ENCODE peak calls at places on chromosomes 1 and 21, in four cellular contexts. L, Z, X and D are unnamed samples.

GRCh38 chr1:156140879-156141707 is 12.3 kb upstream of the SEMA4A start:
- DNase-seq in L (peak; percentile 48), Z (no peak), X (no peak), D (peak; percentile 57)

GRCh38 chr1:74610961-74611360 is 62.6 kb downstream of the ERICH3 start:
- DNase-seq in L (no peak), Z (no peak), X (no peak), D (no peak)

GRCh38 chr1:23217421-23218115 is at the start of gene HTR1D:
- DNase-seq in L (no peak), Z (no peak), X (no peak), D (no peak)

GRCh38 chr1:223421676-223422075 is 28.5 kb downstream of the CCDC185 start:
- DNase-seq in L (peak; percentile 12), Z (no peak), X (no peak), D (no peak)

GRCh38 chr1:173914366-173914871 is 2.7 kb downstream of the SERPINC1 start:
- DNase-seq in L (peak; percentile 18), Z (no peak), X (peak; percentile 58), D (peak; percentile 44)

GRCh38 chr1:200487650-200488049 is 77.8 kb upstream of the ZNF281 start:
- DNase-seq in L (no peak), Z (no peak), X (no peak), D (no peak)

GRCh38 chr1:36109041-36109679 is 15.9 kb downstream of the COL8A2 start:
- DNase-seq in L (peak; percentile 78), Z (no peak), X (no peak), D (no peak)

GRCh38 chr1:248926401-248927182 is 20.6 kb downstream of the PGBD2 start:
- DNase-seq in L (peak; percentile 73), Z (no peak), X (no peak), D (peak; percentile 2)

GRCh38 chr1:162889989-162890388 is 29.0 kb upstream of the CCDC190 start:
- DNase-seq in L (no peak), Z (no peak), X (no peak), D (no peak)

GRCh38 chr1:205681364-205681763 is 1.1 kb upstream of the SLC45A3 start:
- DNase-seq in L (no peak), Z (no peak), X (no peak), D (no peak)

GRCh38 chr21:37702241-37702640 is 214.0 kb downstream of the KCNJ6 start:
- DNase-seq in L (no peak), Z (no peak), X (no peak), D (no peak)

GRCh38 chr1:25040122-25040685 is 110.1 kb upstream of the RUNX3 start:
- DNase-seq in L (no peak), Z (no peak), X (no peak), D (no peak)

GRCh38 chr1:201703646-201704438 is 125.1 kb upstream of the IPO9 start:
- DNase-seq in L (peak; percentile 77), Z (peak; percentile 88), X (peak; percentile 86), D (peak; percentile 80)

GRCh38 chr1:96880626-96881025 is 159.0 kb downstream of the PTBP2 start:
- DNase-seq in L (peak; percentile 63), Z (no peak), X (no peak), D (no peak)

GRCh38 chr1:57623039-57623790 is 199.4 kb upstream of the DAB1 start:
- DNase-seq in L (peak; percentile 22), Z (no peak), X (no peak), D (no peak)

GRCh38 chr1:205827623-205828022 is 14.6 kb upstream of the SLC41A1 start:
- DNase-seq in L (no peak), Z (no peak), X (no peak), D (no peak)

GRCh38 chr1:178232949-178233348 is 139.0 kb downstream of the RASAL2 start:
- DNase-seq in L (peak; percentile 62), Z (no peak), X (no peak), D (no peak)

GRCh38 chr21:46006547-46007497 is 25.3 kb downstream of the COL6A1 start:
- DNase-seq in L (no peak), Z (peak; percentile 37), X (no peak), D (no peak)

GRCh38 chr1:92961896-92962752 is 862 bp upstream of the DIPK1A start:
- DNase-seq in L (peak; percentile 38), Z (no peak), X (peak; percentile 80), D (peak; percentile 85)

GRCh38 chr1:168428063-168428731 is 115.6 kb downstream of the XCL2 start:
- DNase-seq in L (no peak), Z (no peak), X (no peak), D (no peak)

GRCh38 chr1:212213754-212214153 is 71.5 kb upstream of the PPP2R5A start:
- DNase-seq in L (no peak), Z (no peak), X (no peak), D (no peak)

GRCh38 chr21:25528511-25528910 is 78.8 kb downstream of the MRPL39 start:
- DNase-seq in L (no peak), Z (no peak), X (no peak), D (no peak)

GRCh38 chr1:180912211-180912800 is 391 bp upstream of the KIAA1614 start:
- DNase-seq in L (peak; percentile 34), Z (no peak), X (no peak), D (no peak)

GRCh38 chr1:81114191-81114590 is 686.5 kb upstream of the ADGRL2 start:
- DNase-seq in L (no peak), Z (no peak), X (no peak), D (no peak)

GRCh38 chr1:90704817-90705216 is 12.3 kb downstream of the BARHL2 start:
- DNase-seq in L (no peak), Z (no peak), X (no peak), D (no peak)

GRCh38 chr1:43548285-43549271 is 17.9 kb downstream of the PTPRF start:
- DNase-seq in L (no peak), Z (no peak), X (no peak), D (no peak)

GRCh38 chr1:197850918-197851317 is 51.5 kb upstream of the C1orf53 start:
- DNase-seq in L (no peak), Z (no peak), X (no peak), D (no peak)

GRCh38 chr1:20154306-20154831 is 15.2 kb downstream of the PLA2G2F start:
- DNase-seq in L (no peak), Z (no peak), X (no peak), D (no peak)

GRCh38 chr1:204220217-204220616 is 6.4 kb upstream of the GOLT1A start:
- DNase-seq in L (no peak), Z (no peak), X (no peak), D (no peak)

GRCh38 chr1:65209005-65209885 is 61.2 kb downstream of the AK4 start:
- DNase-seq in L (peak; percentile 47), Z (no peak), X (peak; percentile 50), D (peak; percentile 57)

GRCh38 chr1:185152187-185152767 is 4.5 kb downstream of the TRMT1L start:
- DNase-seq in L (no peak), Z (no peak), X (no peak), D (no peak)

DNA sequence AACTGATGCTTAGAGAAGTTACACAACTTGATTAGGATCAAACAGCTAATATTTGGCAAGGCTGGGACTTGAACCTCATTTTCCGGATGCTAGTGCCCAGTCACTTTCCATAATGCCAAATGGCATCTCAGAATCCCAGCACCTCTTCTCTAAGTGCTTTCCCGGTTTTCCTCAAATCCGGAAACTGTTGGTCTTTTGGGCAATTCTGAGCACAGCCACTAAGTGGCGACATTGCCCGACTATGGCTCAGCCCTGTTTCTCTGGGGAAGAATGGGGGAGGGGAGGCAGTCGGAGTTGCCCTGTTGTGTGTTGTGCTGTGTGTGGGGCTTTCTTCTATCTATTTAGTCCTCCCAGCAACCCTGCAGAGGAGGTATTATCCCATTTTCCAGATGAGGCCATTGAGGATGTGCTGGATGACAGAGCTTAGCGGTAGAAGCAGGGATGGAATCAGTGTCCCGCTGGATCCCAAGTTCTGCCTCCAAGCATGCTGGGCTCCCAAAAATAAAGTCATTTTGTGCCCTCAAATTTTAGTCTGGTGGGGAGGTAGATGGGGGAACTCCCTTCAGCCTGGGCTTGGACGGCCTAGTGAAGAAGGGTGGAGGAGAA is 175.0 kb downstream of the FCRL5 start:
- DNase-seq in L (peak; percentile 6), Z (no peak), X (no peak), D (no peak)
- TF ChIP-seq CTCF in L (peak; percentile 64), Z (peak; percentile 57), X (peak; percentile 47), D (peak; percentile 71)

DNA sequence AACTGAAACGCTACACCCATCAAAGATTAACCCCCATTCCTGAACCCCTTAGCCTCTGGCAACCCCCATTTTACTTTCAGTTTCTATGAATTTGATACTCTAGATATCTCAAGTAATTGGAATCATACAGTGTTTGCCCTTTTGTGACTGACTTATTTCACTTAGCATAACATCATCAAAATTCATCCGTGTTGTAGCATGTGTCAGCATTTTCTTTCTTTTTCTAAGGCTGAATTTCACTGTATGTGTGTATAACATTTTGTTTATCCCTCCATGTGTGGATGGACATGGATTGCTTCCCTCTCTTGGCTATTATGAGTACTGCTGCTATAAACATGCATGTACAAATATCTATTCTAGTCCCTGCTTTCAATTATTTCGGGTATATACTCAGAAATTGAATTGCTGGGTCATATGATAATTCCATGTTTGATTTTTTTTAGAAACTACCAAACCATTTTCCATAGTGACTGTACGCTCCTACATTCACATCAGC is 97.3 kb downstream of the MAP3K21 start:
- DNase-seq in L (no peak), Z (no peak), X (no peak), D (no peak)
- TF ChIP-seq CTCF in L (no peak), Z (no peak), X (no peak), D (no peak)

GRCh38 chr1:151502035-151502728 is 9.0 kb upstream of the CGN start:
- DNase-seq in L (no peak), Z (no peak), X (no peak), D (no peak)

GRCh38 chr1:151499930-151500329 is 11.3 kb upstream of the CGN start:
- DNase-seq in L (no peak), Z (no peak), X (no peak), D (no peak)

GRCh38 chr1:151499355-151499754 is 11.8 kb upstream of the CGN start:
- DNase-seq in L (no peak), Z (no peak), X (no peak), D (no peak)

GRCh38 chr1:151502859-151503509 is 8.2 kb upstream of the CGN start:
- DNase-seq in L (no peak), Z (no peak), X (no peak), D (no peak)

GRCh38 chr1:151501474-151501873 is 9.7 kb upstream of the CGN start:
- DNase-seq in L (no peak), Z (no peak), X (no peak), D (no peak)
- TF ChIP-seq CTCF in L (no peak), Z (no peak), X (no peak), D (no peak)

GRCh38 chr1:206864939-206865671 is at the start of gene IL20:
- DNase-seq in L (peak; percentile 80), Z (peak; percentile 90), X (peak; percentile 69), D (peak; percentile 71)
- TF ChIP-seq CTCF in L (peak; percentile 87), Z (peak; percentile 93), X (peak; percentile 91), D (peak; percentile 64)

DNA sequence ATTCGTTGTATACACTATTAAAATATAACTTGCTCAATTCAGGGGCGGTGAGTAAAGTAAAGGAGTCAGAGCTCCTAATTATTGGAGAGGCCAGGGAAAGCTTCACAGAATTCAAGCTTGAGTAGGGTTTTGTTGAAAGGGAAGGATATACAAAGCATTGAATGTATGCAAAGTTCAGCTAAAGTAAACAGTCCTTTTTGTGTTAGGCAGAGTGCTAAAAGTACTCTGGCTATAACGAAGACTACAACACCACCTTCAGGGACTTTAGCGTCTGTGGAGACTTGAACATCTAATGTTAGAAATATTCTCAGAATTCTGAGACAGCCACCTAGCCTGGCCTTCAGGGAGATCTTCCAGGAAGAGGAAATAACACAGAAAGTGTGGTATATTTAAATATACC is 1.1 kb downstream of the FALEC start:
- DNase-seq in L (no peak), Z (no peak), X (peak; percentile 46), D (peak; percentile 37)
- TF ChIP-seq CTCF in L (no peak), Z (no peak), X (peak; percentile 45), D (no peak)